ENCODE peak calls at places on chromosomes 2 and 18, in seven cellular contexts. One of them, this sample, is unnamed.

GRCh38 chr2:156473445-156473844 is 37.3 kb downstream of the GPD2 start:
- DNase-seq in stimulated activated CD4-positive, alpha-beta T cell treated with anti-CD3 and anti-CD28 coated beads, Interleukin-15, amount 100 ng/mL, for 24 hours: no peak
- DNase-seq in sigmoid colon: no peak
- DNase-seq in nephron progenitor cell: no peak
- DNase-seq in GF-D8: no peak
- DNase-seq in dermis microvascular lymphatic vessel endothelial cell: no peak
- DNase-seq in NCI-H446 treated with DMSO at 0.1 percent for 48 hours: no peak
- DNase-seq in this sample: no peak

GRCh38 chr18:68916734-68917133 is 118.9 kb downstream of the CCDC102B start:
- DNase-seq in stimulated activated CD4-positive, alpha-beta T cell treated with anti-CD3 and anti-CD28 coated beads, Interleukin-15, amount 100 ng/mL, for 24 hours: peak
- DNase-seq in sigmoid colon: no peak
- DNase-seq in nephron progenitor cell: no peak
- DNase-seq in NCI-H446 treated with DMSO at 0.1 percent for 48 hours: no peak
- DNase-seq in dermis microvascular lymphatic vessel endothelial cell: no peak
- DNase-seq in GF-D8: no peak
- DNase-seq in this sample: no peak

GRCh38 chr2:177600917-177601316 is 208.3 kb downstream of the AGPS start:
- DNase-seq in stimulated activated CD4-positive, alpha-beta T cell treated with anti-CD3 and anti-CD28 coated beads, Interleukin-15, amount 100 ng/mL, for 24 hours: no peak
- DNase-seq in GF-D8: no peak
- DNase-seq in dermis microvascular lymphatic vessel endothelial cell: no peak
- DNase-seq in sigmoid colon: no peak
- DNase-seq in NCI-H446 treated with DMSO at 0.1 percent for 48 hours: no peak
- DNase-seq in nephron progenitor cell: no peak
- DNase-seq in this sample: no peak

GRCh38 chr2:219560893-219561178 is 10.5 kb downstream of the OBSL1 start:
- DNase-seq in sigmoid colon: no peak
- DNase-seq in dermis microvascular lymphatic vessel endothelial cell: no peak
- DNase-seq in NCI-H446 treated with DMSO at 0.1 percent for 48 hours: no peak
- DNase-seq in stimulated activated CD4-positive, alpha-beta T cell treated with anti-CD3 and anti-CD28 coated beads, Interleukin-15, amount 100 ng/mL, for 24 hours: no peak
- DNase-seq in GF-D8: no peak
- DNase-seq in nephron progenitor cell: no peak
- DNase-seq in this sample: no peak

GRCh38 chr2:119005565-119005964 is 63.6 kb downstream of the MARCO start:
- DNase-seq in stimulated activated CD4-positive, alpha-beta T cell treated with anti-CD3 and anti-CD28 coated beads, Interleukin-15, amount 100 ng/mL, for 24 hours: no peak
- DNase-seq in nephron progenitor cell: no peak
- DNase-seq in GF-D8: no peak
- DNase-seq in sigmoid colon: no peak
- DNase-seq in NCI-H446 treated with DMSO at 0.1 percent for 48 hours: no peak
- DNase-seq in dermis microvascular lymphatic vessel endothelial cell: no peak
- DNase-seq in this sample: no peak

GRCh38 chr2:223465793-223466192 is 136.4 kb downstream of the SCG2 start:
- DNase-seq in stimulated activated CD4-positive, alpha-beta T cell treated with anti-CD3 and anti-CD28 coated beads, Interleukin-15, amount 100 ng/mL, for 24 hours: no peak
- DNase-seq in GF-D8: peak
- DNase-seq in NCI-H446 treated with DMSO at 0.1 percent for 48 hours: peak
- DNase-seq in nephron progenitor cell: no peak
- DNase-seq in dermis microvascular lymphatic vessel endothelial cell: peak
- DNase-seq in sigmoid colon: peak
- DNase-seq in this sample: peak

GRCh38 chr2:11368059-11368572 is 23.7 kb upstream of the ROCK2 start:
- DNase-seq in sigmoid colon: no peak
- DNase-seq in NCI-H446 treated with DMSO at 0.1 percent for 48 hours: no peak
- DNase-seq in nephron progenitor cell: no peak
- DNase-seq in dermis microvascular lymphatic vessel endothelial cell: peak
- DNase-seq in stimulated activated CD4-positive, alpha-beta T cell treated with anti-CD3 and anti-CD28 coated beads, Interleukin-15, amount 100 ng/mL, for 24 hours: no peak
- DNase-seq in GF-D8: no peak
- DNase-seq in this sample: no peak

GRCh38 chr2:112764071-112765044 is at the start of gene CKAP2L:
- DNase-seq in GF-D8: peak
- DNase-seq in NCI-H446 treated with DMSO at 0.1 percent for 48 hours: peak
- DNase-seq in stimulated activated CD4-positive, alpha-beta T cell treated with anti-CD3 and anti-CD28 coated beads, Interleukin-15, amount 100 ng/mL, for 24 hours: peak
- DNase-seq in sigmoid colon: peak
- DNase-seq in nephron progenitor cell: peak
- DNase-seq in dermis microvascular lymphatic vessel endothelial cell: peak
- DNase-seq in this sample: peak

GRCh38 chr2:26363323-26363722 is 16.7 kb upstream of the ADGRF3 start:
- DNase-seq in dermis microvascular lymphatic vessel endothelial cell: peak
- DNase-seq in NCI-H446 treated with DMSO at 0.1 percent for 48 hours: no peak
- DNase-seq in sigmoid colon: no peak
- DNase-seq in nephron progenitor cell: no peak
- DNase-seq in GF-D8: no peak
- DNase-seq in stimulated activated CD4-positive, alpha-beta T cell treated with anti-CD3 and anti-CD28 coated beads, Interleukin-15, amount 100 ng/mL, for 24 hours: no peak
- DNase-seq in this sample: no peak

GRCh38 chr18:55999641-56000040 is 411.6 kb upstream of the TCF4 start:
- DNase-seq in GF-D8: no peak
- DNase-seq in NCI-H446 treated with DMSO at 0.1 percent for 48 hours: no peak
- DNase-seq in stimulated activated CD4-positive, alpha-beta T cell treated with anti-CD3 and anti-CD28 coated beads, Interleukin-15, amount 100 ng/mL, for 24 hours: no peak
- DNase-seq in nephron progenitor cell: no peak
- DNase-seq in dermis microvascular lymphatic vessel endothelial cell: no peak
- DNase-seq in sigmoid colon: no peak
- DNase-seq in this sample: no peak

GRCh38 chr2:45849491-45850283 is 198.2 kb downstream of the PRKCE start:
- DNase-seq in sigmoid colon: no peak
- DNase-seq in nephron progenitor cell: no peak
- DNase-seq in dermis microvascular lymphatic vessel endothelial cell: no peak
- DNase-seq in NCI-H446 treated with DMSO at 0.1 percent for 48 hours: peak
- DNase-seq in stimulated activated CD4-positive, alpha-beta T cell treated with anti-CD3 and anti-CD28 coated beads, Interleukin-15, amount 100 ng/mL, for 24 hours: no peak
- DNase-seq in GF-D8: no peak
- DNase-seq in this sample: peak

GRCh38 chr2:20637147-20637546 is 13.8 kb downstream of the HS1BP3 start:
- DNase-seq in dermis microvascular lymphatic vessel endothelial cell: no peak
- DNase-seq in stimulated activated CD4-positive, alpha-beta T cell treated with anti-CD3 and anti-CD28 coated beads, Interleukin-15, amount 100 ng/mL, for 24 hours: no peak
- DNase-seq in sigmoid colon: peak
- DNase-seq in nephron progenitor cell: no peak
- DNase-seq in NCI-H446 treated with DMSO at 0.1 percent for 48 hours: no peak
- DNase-seq in GF-D8: no peak
- DNase-seq in this sample: no peak

GRCh38 chr2:218017211-218018053 is 14.6 kb upstream of the TNS1 start:
- DNase-seq in dermis microvascular lymphatic vessel endothelial cell: no peak
- DNase-seq in sigmoid colon: no peak
- DNase-seq in GF-D8: no peak
- DNase-seq in nephron progenitor cell: no peak
- DNase-seq in NCI-H446 treated with DMSO at 0.1 percent for 48 hours: no peak
- DNase-seq in stimulated activated CD4-positive, alpha-beta T cell treated with anti-CD3 and anti-CD28 coated beads, Interleukin-15, amount 100 ng/mL, for 24 hours: no peak
- DNase-seq in this sample: no peak

GRCh38 chr18:37565985-37566478 is 434 bp upstream of the CELF4 start:
- DNase-seq in GF-D8: no peak
- DNase-seq in NCI-H446 treated with DMSO at 0.1 percent for 48 hours: peak
- DNase-seq in dermis microvascular lymphatic vessel endothelial cell: peak
- DNase-seq in sigmoid colon: peak
- DNase-seq in nephron progenitor cell: peak
- DNase-seq in stimulated activated CD4-positive, alpha-beta T cell treated with anti-CD3 and anti-CD28 coated beads, Interleukin-15, amount 100 ng/mL, for 24 hours: no peak
- DNase-seq in this sample: peak

GRCh38 chr2:134173338-134174016 is 80.4 kb upstream of the MGAT5 start:
- DNase-seq in dermis microvascular lymphatic vessel endothelial cell: no peak
- DNase-seq in stimulated activated CD4-positive, alpha-beta T cell treated with anti-CD3 and anti-CD28 coated beads, Interleukin-15, amount 100 ng/mL, for 24 hours: no peak
- DNase-seq in NCI-H446 treated with DMSO at 0.1 percent for 48 hours: peak
- DNase-seq in sigmoid colon: no peak
- DNase-seq in GF-D8: no peak
- DNase-seq in nephron progenitor cell: no peak
- DNase-seq in this sample: no peak

GRCh38 chr2:168521342-168521741 is 65.3 kb downstream of the CERS6 start:
- DNase-seq in dermis microvascular lymphatic vessel endothelial cell: peak
- DNase-seq in sigmoid colon: no peak
- DNase-seq in stimulated activated CD4-positive, alpha-beta T cell treated with anti-CD3 and anti-CD28 coated beads, Interleukin-15, amount 100 ng/mL, for 24 hours: no peak
- DNase-seq in nephron progenitor cell: no peak
- DNase-seq in GF-D8: no peak
- DNase-seq in NCI-H446 treated with DMSO at 0.1 percent for 48 hours: peak
- DNase-seq in this sample: no peak

GRCh38 chr18:49168970-49169619 is 218.3 kb upstream of the SMAD7 start:
- DNase-seq in NCI-H446 treated with DMSO at 0.1 percent for 48 hours: no peak
- DNase-seq in nephron progenitor cell: no peak
- DNase-seq in GF-D8: no peak
- DNase-seq in sigmoid colon: no peak
- DNase-seq in dermis microvascular lymphatic vessel endothelial cell: no peak
- DNase-seq in stimulated activated CD4-positive, alpha-beta T cell treated with anti-CD3 and anti-CD28 coated beads, Interleukin-15, amount 100 ng/mL, for 24 hours: peak
- DNase-seq in this sample: no peak

GRCh38 chr2:199115169-199115568 is 342.6 kb downstream of the SATB2 start:
- DNase-seq in NCI-H446 treated with DMSO at 0.1 percent for 48 hours: no peak
- DNase-seq in dermis microvascular lymphatic vessel endothelial cell: no peak
- DNase-seq in GF-D8: no peak
- DNase-seq in nephron progenitor cell: no peak
- DNase-seq in stimulated activated CD4-positive, alpha-beta T cell treated with anti-CD3 and anti-CD28 coated beads, Interleukin-15, amount 100 ng/mL, for 24 hours: no peak
- DNase-seq in sigmoid colon: no peak
- DNase-seq in this sample: no peak

GRCh38 chr2:45275235-45275805 is 266.1 kb upstream of the SIX2 start:
- DNase-seq in NCI-H446 treated with DMSO at 0.1 percent for 48 hours: no peak
- DNase-seq in stimulated activated CD4-positive, alpha-beta T cell treated with anti-CD3 and anti-CD28 coated beads, Interleukin-15, amount 100 ng/mL, for 24 hours: no peak
- DNase-seq in GF-D8: no peak
- DNase-seq in sigmoid colon: peak
- DNase-seq in nephron progenitor cell: no peak
- DNase-seq in dermis microvascular lymphatic vessel endothelial cell: peak
- DNase-seq in this sample: no peak

GRCh38 chr2:27717070-27717453 is 53.4 kb downstream of the SLC4A1AP start:
- DNase-seq in nephron progenitor cell: peak
- DNase-seq in stimulated activated CD4-positive, alpha-beta T cell treated with anti-CD3 and anti-CD28 coated beads, Interleukin-15, amount 100 ng/mL, for 24 hours: peak
- DNase-seq in NCI-H446 treated with DMSO at 0.1 percent for 48 hours: no peak
- DNase-seq in dermis microvascular lymphatic vessel endothelial cell: no peak
- DNase-seq in sigmoid colon: no peak
- DNase-seq in GF-D8: no peak
- DNase-seq in this sample: no peak

GRCh38 chr2:208358758-208359631 is 47.6 kb upstream of the PTH2R start:
- DNase-seq in dermis microvascular lymphatic vessel endothelial cell: no peak
- DNase-seq in stimulated activated CD4-positive, alpha-beta T cell treated with anti-CD3 and anti-CD28 coated beads, Interleukin-15, amount 100 ng/mL, for 24 hours: no peak
- DNase-seq in sigmoid colon: no peak
- DNase-seq in NCI-H446 treated with DMSO at 0.1 percent for 48 hours: no peak
- DNase-seq in GF-D8: peak
- DNase-seq in nephron progenitor cell: no peak
- DNase-seq in this sample: no peak

GRCh38 chr2:62740221-62740620 is 34.7 kb downstream of the EHBP1 start:
- DNase-seq in dermis microvascular lymphatic vessel endothelial cell: no peak
- DNase-seq in NCI-H446 treated with DMSO at 0.1 percent for 48 hours: no peak
- DNase-seq in GF-D8: no peak
- DNase-seq in stimulated activated CD4-positive, alpha-beta T cell treated with anti-CD3 and anti-CD28 coated beads, Interleukin-15, amount 100 ng/mL, for 24 hours: no peak
- DNase-seq in nephron progenitor cell: no peak
- DNase-seq in sigmoid colon: no peak
- DNase-seq in this sample: no peak

GRCh38 chr2:132415256-132416079 is 1.1 kb upstream of the GPR39 start:
- DNase-seq in NCI-H446 treated with DMSO at 0.1 percent for 48 hours: no peak
- DNase-seq in stimulated activated CD4-positive, alpha-beta T cell treated with anti-CD3 and anti-CD28 coated beads, Interleukin-15, amount 100 ng/mL, for 24 hours: no peak
- DNase-seq in dermis microvascular lymphatic vessel endothelial cell: no peak
- DNase-seq in nephron progenitor cell: no peak
- DNase-seq in sigmoid colon: no peak
- DNase-seq in GF-D8: no peak
- DNase-seq in this sample: no peak

GRCh38 chr2:237867465-237867864 is 8.0 kb downstream of the RAMP1 start:
- DNase-seq in stimulated activated CD4-positive, alpha-beta T cell treated with anti-CD3 and anti-CD28 coated beads, Interleukin-15, amount 100 ng/mL, for 24 hours: no peak
- DNase-seq in sigmoid colon: peak
- DNase-seq in dermis microvascular lymphatic vessel endothelial cell: no peak
- DNase-seq in nephron progenitor cell: no peak
- DNase-seq in GF-D8: no peak
- DNase-seq in NCI-H446 treated with DMSO at 0.1 percent for 48 hours: no peak
- DNase-seq in this sample: no peak

GRCh38 chr2:111665011-111665410 is 219.0 kb downstream of the ANAPC1 start:
- DNase-seq in nephron progenitor cell: no peak
- DNase-seq in NCI-H446 treated with DMSO at 0.1 percent for 48 hours: no peak
- DNase-seq in GF-D8: no peak
- DNase-seq in dermis microvascular lymphatic vessel endothelial cell: no peak
- DNase-seq in sigmoid colon: no peak
- DNase-seq in stimulated activated CD4-positive, alpha-beta T cell treated with anti-CD3 and anti-CD28 coated beads, Interleukin-15, amount 100 ng/mL, for 24 hours: no peak
- DNase-seq in this sample: no peak

GRCh38 chr2:42201228-42201855 is 32.2 kb downstream of the EML4 start:
- DNase-seq in sigmoid colon: no peak
- DNase-seq in nephron progenitor cell: no peak
- DNase-seq in NCI-H446 treated with DMSO at 0.1 percent for 48 hours: no peak
- DNase-seq in dermis microvascular lymphatic vessel endothelial cell: no peak
- DNase-seq in GF-D8: no peak
- DNase-seq in stimulated activated CD4-positive, alpha-beta T cell treated with anti-CD3 and anti-CD28 coated beads, Interleukin-15, amount 100 ng/mL, for 24 hours: no peak
- DNase-seq in this sample: no peak

GRCh38 chr2:68766378-68766845 is 31.8 kb downstream of the ARHGAP25 start:
- DNase-seq in stimulated activated CD4-positive, alpha-beta T cell treated with anti-CD3 and anti-CD28 coated beads, Interleukin-15, amount 100 ng/mL, for 24 hours: peak
- DNase-seq in dermis microvascular lymphatic vessel endothelial cell: peak
- DNase-seq in NCI-H446 treated with DMSO at 0.1 percent for 48 hours: no peak
- DNase-seq in sigmoid colon: peak
- DNase-seq in nephron progenitor cell: no peak
- DNase-seq in GF-D8: peak
- DNase-seq in this sample: no peak

GRCh38 chr2:1618191-1618961 is 125.9 kb downstream of the PXDN start:
- DNase-seq in NCI-H446 treated with DMSO at 0.1 percent for 48 hours: no peak
- DNase-seq in sigmoid colon: no peak
- DNase-seq in GF-D8: no peak
- DNase-seq in stimulated activated CD4-positive, alpha-beta T cell treated with anti-CD3 and anti-CD28 coated beads, Interleukin-15, amount 100 ng/mL, for 24 hours: no peak
- DNase-seq in dermis microvascular lymphatic vessel endothelial cell: no peak
- DNase-seq in nephron progenitor cell: no peak
- DNase-seq in this sample: no peak

GRCh38 chr2:29433920-29434319 is 318.7 kb downstream of the CLIP4 start:
- DNase-seq in GF-D8: no peak
- DNase-seq in stimulated activated CD4-positive, alpha-beta T cell treated with anti-CD3 and anti-CD28 coated beads, Interleukin-15, amount 100 ng/mL, for 24 hours: no peak
- DNase-seq in nephron progenitor cell: no peak
- DNase-seq in dermis microvascular lymphatic vessel endothelial cell: no peak
- DNase-seq in sigmoid colon: no peak
- DNase-seq in NCI-H446 treated with DMSO at 0.1 percent for 48 hours: no peak
- DNase-seq in this sample: no peak

GRCh38 chr2:4964579-4964978 is 727.6 kb upstream of the SOX11 start:
- DNase-seq in sigmoid colon: no peak
- DNase-seq in GF-D8: no peak
- DNase-seq in stimulated activated CD4-positive, alpha-beta T cell treated with anti-CD3 and anti-CD28 coated beads, Interleukin-15, amount 100 ng/mL, for 24 hours: no peak
- DNase-seq in NCI-H446 treated with DMSO at 0.1 percent for 48 hours: no peak
- DNase-seq in nephron progenitor cell: no peak
- DNase-seq in dermis microvascular lymphatic vessel endothelial cell: no peak
- DNase-seq in this sample: no peak